ENCODE peak calls at places on chromosomes 2 and 18, in ten cellular contexts. I is kidney glomerular epithelial cell; D is activated naive CD4-positive, alpha-beta T cell; E is activated CD4-positive, alpha-beta T cell treated with anti-CD3 and anti-CD28 coated beads, Interleukin-2, amount 50 U/mL, for 1 hour; F is WTC11; W is AG09309; G is AG08395; N is NCI-H1092; M is fibroblast of lung; K is MV-4-11. P is an unnamed sample.

GRCh38 chr2:84676295-84676694 is 160.0 kb downstream of the DNAH6 start:
- DNase-seq in D (no peak), M (peak), K (no peak), W (peak), F (no peak), N (no peak), I (no peak), G (peak), E (no peak), P (no peak)

GRCh38 chr2:56170988-56171387 is 12.8 kb upstream of the CCDC85A start:
- DNase-seq in I (no peak), E (no peak), D (no peak), M (no peak), W (no peak), F (no peak), N (no peak), K (no peak), G (peak), P (no peak)

GRCh38 chr2:176642074-176642473 is 372.8 kb downstream of the MTX2 start:
- DNase-seq in G (peak), M (peak), E (no peak), I (peak), K (no peak), N (no peak), D (no peak), W (peak), F (no peak), P (no peak)

GRCh38 chr2:34534341-34534740 is 935.2 kb upstream of the FAM98A start:
- DNase-seq in M (no peak), K (no peak), D (no peak), G (no peak), F (no peak), W (no peak), E (no peak), I (no peak), N (no peak), P (no peak)

GRCh38 chr2:15979759-15980604 is 39.6 kb downstream of the MYCN start:
- DNase-seq in F (no peak), M (no peak), G (no peak), E (no peak), N (no peak), I (no peak), K (no peak), W (no peak), D (no peak), P (no peak)

GRCh38 chr2:11103984-11104793 is 51.1 kb upstream of the SLC66A3 start:
- DNase-seq in N (no peak), G (no peak), K (no peak), D (no peak), M (no peak), F (no peak), E (no peak), I (no peak), W (no peak), P (no peak)

GRCh38 chr2:19848029-19848750 is 53.6 kb downstream of the TTC32 start:
- DNase-seq in I (no peak), M (no peak), K (no peak), G (no peak), F (no peak), D (no peak), E (no peak), W (no peak), N (no peak), P (no peak)

GRCh38 chr18:45940724-45941123 is 26.4 kb downstream of the EPG5 start:
- DNase-seq in D (no peak), W (no peak), E (no peak), M (no peak), K (no peak), N (no peak), G (no peak), F (no peak), I (no peak), P (no peak)

GRCh38 chr18:55605820-55606252 is 17.8 kb upstream of the TCF4 start:
- DNase-seq in W (no peak), K (no peak), F (no peak), D (no peak), M (no peak), G (no peak), E (no peak), N (no peak), I (no peak), P (no peak)

GRCh38 chr2:168118733-168119518 is 128.5 kb downstream of the STK39 start:
- DNase-seq in M (peak), G (peak), N (peak), E (no peak), K (peak), W (peak), I (peak), F (no peak), D (no peak), P (no peak)

GRCh38 chr2:210630904-210631560 is 74.6 kb downstream of the CPS1 start:
- DNase-seq in W (no peak), G (no peak), I (no peak), M (no peak), F (no peak), K (no peak), N (peak), D (no peak), E (no peak), P (no peak)

GRCh38 chr2:23423873-23424680 is 39.1 kb downstream of the KLHL29 start:
- DNase-seq in E (no peak), D (no peak), F (no peak), W (no peak), K (no peak), I (no peak), G (no peak), M (no peak), N (no peak), P (no peak)

GRCh38 chr2:62152000-62152399 is 43.9 kb upstream of the B3GNT2 start:
- DNase-seq in G (no peak), I (no peak), E (no peak), M (no peak), F (no peak), W (no peak), K (no peak), N (no peak), D (no peak), P (no peak)

GRCh38 chr2:146388757-146389156 is 1456.1 kb upstream of the ACVR2A start:
- DNase-seq in D (no peak), W (no peak), M (peak), N (no peak), F (no peak), E (no peak), K (no peak), I (peak), G (no peak), P (no peak)

GRCh38 chr18:78727057-78727739 is 252.4 kb upstream of the SALL3 start:
- DNase-seq in E (no peak), D (no peak), K (no peak), I (no peak), F (no peak), W (no peak), G (no peak), M (no peak), N (no peak), P (no peak)

GRCh38 chr2:179818546-179818945 is 42.9 kb downstream of the ZNF385B start:
- DNase-seq in M (no peak), E (no peak), G (peak), D (no peak), F (no peak), I (no peak), N (no peak), W (no peak), K (no peak), P (no peak)

GRCh38 chr2:49033394-49033793 is 120.9 kb downstream of the FSHR start:
- DNase-seq in I (no peak), M (no peak), G (no peak), E (no peak), D (no peak), N (no peak), F (no peak), W (no peak), K (no peak), P (no peak)

GRCh38 chr18:73007195-73007934 is 139.6 kb upstream of the NETO1 start:
- DNase-seq in D (no peak), I (peak), N (no peak), G (no peak), K (no peak), F (no peak), M (no peak), E (no peak), W (no peak), P (no peak)

GRCh38 chr2:54063967-54064535 is 51.4 kb upstream of the ACYP2 start:
- DNase-seq in D (no peak), F (no peak), G (no peak), W (no peak), M (no peak), N (no peak), I (no peak), E (no peak), K (no peak), P (no peak)

GRCh38 chr18:61750840-61751668 is 141.8 kb downstream of the RNF152 start:
- DNase-seq in G (no peak), W (no peak), M (no peak), K (no peak), F (no peak), D (no peak), I (no peak), N (no peak), E (no peak), P (no peak)

GRCh38 chr2:62383843-62384242 is 122.2 kb downstream of the TMEM17 start:
- DNase-seq in E (no peak), I (no peak), N (no peak), D (no peak), G (no peak), M (no peak), W (no peak), F (no peak), K (no peak), P (no peak)

GRCh38 chr18:65082907-65083306 is 667.9 kb upstream of the CDH7 start:
- DNase-seq in D (no peak), W (no peak), N (no peak), I (no peak), E (no peak), F (no peak), K (no peak), M (no peak), G (no peak), P (no peak)

GRCh38 chr2:24454258-24454657 is 36.8 kb upstream of the NCOA1 start:
- DNase-seq in W (peak), D (no peak), F (no peak), G (peak), M (peak), E (no peak), I (no peak), N (no peak), K (peak), P (no peak)

GRCh38 chr2:65687614-65688013 is 255.2 kb upstream of the SPRED2 start:
- DNase-seq in N (no peak), F (no peak), I (no peak), D (no peak), W (no peak), K (no peak), G (no peak), E (no peak), M (no peak), P (no peak)

GRCh38 chr2:204664708-204665121 is 119.4 kb downstream of the PARD3B start:
- DNase-seq in D (no peak), F (no peak), K (no peak), I (peak), G (peak), M (peak), W (no peak), N (no peak), E (no peak), P (no peak)

GRCh38 chr2:162092656-162093556 is 18.9 kb upstream of the DPP4 start:
- DNase-seq in N (no peak), I (peak), M (peak), W (peak), G (peak), K (peak), E (no peak), D (no peak), F (no peak), P (no peak)

GRCh38 chr18:35680139-35680551 is 98.6 kb downstream of the GALNT1 start:
- DNase-seq in E (no peak), W (no peak), M (no peak), N (no peak), D (no peak), I (no peak), F (no peak), G (no peak), K (no peak), P (no peak)

GRCh38 chr2:102110596-102111334 is 31.8 kb upstream of the IL1R1 start:
- DNase-seq in G (no peak), M (no peak), D (no peak), N (no peak), W (no peak), E (no peak), F (no peak), I (no peak), K (no peak), P (no peak)

GRCh38 chr18:44679912-44680270 is 797 bp upstream of the SETBP1 start:
- DNase-seq in W (no peak), D (no peak), K (no peak), F (peak), N (peak), I (no peak), M (peak), G (peak), E (peak), P (no peak)

GRCh38 chr2:19738707-19739106 is 163.1 kb downstream of the TTC32 start:
- DNase-seq in F (no peak), W (peak), G (peak), D (no peak), K (no peak), N (no peak), E (no peak), I (no peak), M (peak), P (no peak)

GRCh38 chr2:101012706-101013181 is 10.7 kb downstream of the RPL31 start:
- DNase-seq in F (no peak), K (peak), G (peak), W (no peak), E (peak), N (peak), M (peak), I (peak), D (no peak), P (no peak)

GRCh38 chr2:28117104-28117596 is 226.6 kb downstream of the BABAM2 start:
- DNase-seq in E (no peak), N (no peak), I (peak), M (no peak), F (no peak), G (no peak), K (no peak), D (no peak), W (no peak), P (no peak)

P was measured in effector memory CD4-positive, alpha-beta T cell.